ENCODE peak calls at places on chromosomes 1 and 21, in five cellular contexts. D is ovary, G is esophagus muscularis mucosa, Z is uterus, H is heart left ventricle. F is an unnamed sample.
A peak's percentile ranks its signal among the peaks of the same experiment; 100 is the strongest.

GRCh38 chr21:38140192-38140905 is 116.4 kb upstream of the KCNJ15 start:
- DNase-seq in D (no peak), G (peak; percentile 81), Z (no peak), H (peak; percentile 53), F (peak; percentile 18)

GRCh38 chr21:15839026-15839425 is 109.2 kb downstream of the USP25 start:
- DNase-seq in D (no peak), G (no peak), Z (no peak), H (no peak), F (no peak)

GRCh38 chr1:154998818-154999650 is 3.6 kb upstream of the ZBTB7B start:
- DNase-seq in D (peak; percentile 82), G (no peak), Z (peak; percentile 70), H (peak; percentile 82), F (peak; percentile 93)

GRCh38 chr1:218499021-218499691 is 154.0 kb downstream of the TGFB2 start:
- DNase-seq in D (no peak), G (no peak), Z (no peak), H (no peak), F (no peak)

GRCh38 chr1:245383396-245384330 is 228.9 kb downstream of the KIF26B start:
- DNase-seq in D (no peak), G (no peak), Z (no peak), H (no peak), F (no peak)

GRCh38 chr1:16122361-16122881 is 33.4 kb downstream of the EPHA2 start:
- DNase-seq in D (peak; percentile 29), G (no peak), Z (no peak), H (peak; percentile 33), F (no peak)

GRCh38 chr1:55063562-55063942 is 24.2 kb downstream of the PCSK9 start:
- DNase-seq in D (peak; percentile 24), G (no peak), Z (no peak), H (no peak), F (no peak)

GRCh38 chr1:4005431-4005830 is 105.4 kb upstream of the C1orf174 start:
- DNase-seq in D (no peak), G (no peak), Z (no peak), H (no peak), F (peak; percentile 32)

GRCh38 chr1:181645171-181645570 is 161.9 kb downstream of the CACNA1E start:
- DNase-seq in D (no peak), G (no peak), Z (no peak), H (no peak), F (no peak)

GRCh38 chr1:55943012-55943411 is 636.4 kb downstream of the PLPP3 start:
- DNase-seq in D (no peak), G (no peak), Z (no peak), H (no peak), F (no peak)

GRCh38 chr1:974687-975328 is 7.1 kb downstream of the PERM1 start:
- DNase-seq in D (peak; percentile 36), G (no peak), Z (no peak), H (no peak), F (no peak)

GRCh38 chr21:32383812-32384211 is 9.0 kb downstream of the URB1 start:
- DNase-seq in D (no peak), G (no peak), Z (no peak), H (no peak), F (no peak)
- TF ChIP-seq CTCF in D (no peak), G (no peak), Z (no peak), H (no peak), F (no peak)

GRCh38 chr1:11655263-11656079 is 794 bp downstream of the FBXO44 start:
- DNase-seq in D (no peak), G (no peak), Z (no peak), H (no peak), F (no peak)

GRCh38 chr1:11653616-11654570 is at the start of gene FBXO2:
- DNase-seq in D (no peak), G (no peak), Z (no peak), H (peak; percentile 75), F (no peak)

GRCh38 chr1:11652203-11652780 is 1.9 kb downstream of the FBXO2 start:
- DNase-seq in D (no peak), G (no peak), Z (no peak), H (no peak), F (no peak)

GRCh38 chr1:11653101-11653601 is 1.1 kb downstream of the FBXO2 start:
- DNase-seq in D (no peak), G (no peak), Z (no peak), H (no peak), F (no peak)

GRCh38 chr1:11654571-11655262 is at the start of gene FBXO44:
- DNase-seq in D (peak; percentile 72), G (no peak), Z (peak; percentile 52), H (peak; percentile 72), F (no peak)
- TF ChIP-seq POLR2A in D (no peak), G (no peak), Z (no peak), H (no peak), F (no peak)

GRCh38 chr1:150456161-150456647 is 31.0 kb upstream of the TARS2 start:
- DNase-seq in D (no peak), G (no peak), Z (no peak), H (no peak), F (no peak)
- TF ChIP-seq CTCF in D (no peak), G (no peak), Z (no peak), H (no peak), F (no peak)

DNA sequence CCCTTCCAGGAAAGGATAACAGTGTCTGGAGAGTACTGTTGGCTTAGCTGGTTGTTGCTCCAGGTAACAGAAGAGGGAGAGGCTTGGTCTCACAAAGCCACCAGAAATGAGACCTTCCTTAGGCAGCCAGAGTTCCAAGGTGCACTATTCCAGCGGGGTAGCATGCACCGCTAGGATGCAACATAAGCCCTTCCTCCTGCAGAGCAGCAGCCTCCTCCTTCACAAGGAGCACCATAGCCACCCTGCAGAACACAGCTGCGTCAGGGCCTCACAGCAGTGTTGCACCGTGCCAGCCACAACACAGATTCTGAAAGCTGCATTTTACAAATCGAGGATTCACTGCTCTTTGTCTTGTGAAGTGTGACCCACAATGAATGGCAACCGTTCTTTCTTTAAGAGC is 142.0 kb downstream of the CLIC6 start:
- DNase-seq in D (no peak), G (no peak), Z (no peak), H (no peak), F (no peak)
- TF ChIP-seq POLR2A in D (no peak), G (no peak), Z (no peak), H (no peak), F (no peak)

DNA sequence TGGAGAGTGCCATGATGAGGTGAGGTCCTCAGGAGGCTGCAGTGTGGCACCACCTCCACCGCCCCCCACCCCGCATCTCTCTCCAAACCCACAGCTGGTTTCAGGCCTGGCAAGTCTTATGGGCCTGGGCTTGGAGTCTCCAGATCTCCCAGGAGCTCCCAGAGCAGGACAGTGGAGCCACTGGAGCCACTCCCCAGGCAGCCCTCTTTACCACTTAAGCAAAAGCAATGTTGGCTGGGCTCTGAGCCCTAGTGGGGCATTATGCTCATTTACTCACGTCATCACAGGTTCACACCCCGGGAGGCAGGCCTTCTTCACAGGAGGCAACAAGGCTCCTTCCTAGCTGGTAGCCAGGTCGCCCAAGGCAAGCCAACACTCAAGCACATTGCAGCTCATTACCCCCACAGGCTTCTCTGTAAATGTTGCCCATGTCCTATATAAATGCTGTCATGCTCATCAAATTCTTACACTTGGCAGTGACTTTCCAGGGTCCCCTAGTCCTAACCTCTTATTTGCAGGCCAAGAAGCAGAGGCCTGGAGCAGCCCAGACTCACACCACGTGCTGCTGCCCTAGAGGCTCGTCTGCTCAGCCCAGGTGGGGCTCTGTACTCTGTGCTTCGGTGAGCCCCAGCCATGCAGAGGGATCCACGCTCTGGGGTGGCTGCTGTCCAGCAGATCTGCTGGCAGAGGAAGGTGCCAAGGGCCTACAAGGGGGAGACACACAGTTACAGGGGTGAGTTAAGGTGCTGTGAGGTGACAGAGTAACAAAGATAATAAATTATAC is 459.3 kb downstream of the MATN1 start:
- DNase-seq in D (no peak), G (no peak), Z (no peak), H (no peak), F (no peak)
- TF ChIP-seq CTCF in D (no peak), G (no peak), Z (no peak), H (no peak), F (no peak)

GRCh38 chr1:235779770-235780169 is 86.9 kb downstream of the LYST start:
- DNase-seq in D (no peak), G (no peak), Z (no peak), H (no peak), F (no peak)
- TF ChIP-seq POLR2A in D (no peak), G (no peak), Z (no peak), H (no peak), F (no peak)

GRCh38 chr1:84923317-84923716 is 30.3 kb upstream of the LPAR3 start:
- DNase-seq in D (no peak), G (no peak), Z (no peak), H (no peak), F (no peak)
- TF ChIP-seq CTCF in D (no peak), G (no peak), Z (no peak), H (no peak), F (no peak)

GRCh38 chr1:150012611-150013010 is 2.1 kb upstream of the OTUD7B start:
- DNase-seq in D (no peak), G (no peak), Z (no peak), H (no peak), F (no peak)

GRCh38 chr1:150009604-150010387 is 730 bp downstream of the OTUD7B start:
- DNase-seq in D (peak; percentile 56), G (no peak), Z (peak; percentile 83), H (peak; percentile 62), F (peak; percentile 48)

GRCh38 chr1:150006881-150007401 is 3.6 kb downstream of the OTUD7B start:
- DNase-seq in D (no peak), G (no peak), Z (no peak), H (no peak), F (no peak)

GRCh38 chr1:150008699-150009098 is 1.8 kb downstream of the OTUD7B start:
- DNase-seq in D (no peak), G (no peak), Z (no peak), H (no peak), F (no peak)

GRCh38 chr1:150010388-150011115 is at the start of gene OTUD7B:
- DNase-seq in D (peak; percentile 94), G (peak; percentile 93), Z (peak; percentile 83), H (peak; percentile 93), F (peak; percentile 97)
- TF ChIP-seq POLR2A in D (peak; percentile 78), G (peak; percentile 54), Z (peak; percentile 91), H (peak; percentile 84), F (no peak)

DNA sequence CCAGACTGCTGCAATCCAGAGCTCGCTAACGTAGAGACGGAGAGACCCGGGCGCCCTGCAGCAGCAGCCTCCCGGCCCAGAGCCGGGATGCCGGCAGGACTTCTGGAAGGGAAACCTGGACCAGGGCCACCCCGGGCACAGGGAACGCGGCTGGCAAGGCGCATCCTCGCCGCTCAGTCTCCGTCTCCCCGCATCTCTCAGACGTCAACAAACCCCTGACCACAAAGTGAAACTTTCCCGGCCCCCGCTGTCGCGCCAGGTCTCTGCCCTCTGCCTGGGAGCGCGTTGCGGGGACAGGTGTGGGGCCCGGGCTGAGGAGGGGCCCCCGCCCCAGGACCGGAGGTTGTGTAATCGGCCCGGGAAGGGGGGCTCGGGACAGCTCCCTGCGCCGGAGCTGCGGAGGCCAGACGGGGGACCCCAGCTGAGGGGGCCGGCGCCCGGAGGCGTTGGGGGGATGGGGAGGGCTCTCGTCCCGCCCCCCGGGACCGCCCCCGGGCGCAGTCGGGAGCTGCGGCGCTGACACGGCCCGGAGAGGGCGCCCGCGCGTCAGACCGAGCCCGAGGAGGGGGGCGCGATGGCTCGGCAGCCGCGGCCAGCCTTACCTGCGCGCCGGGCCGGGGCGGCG is 116.6 kb upstream of the HIVEP3 start:
- DNase-seq in D (peak; percentile 76), G (no peak), Z (peak; percentile 52), H (peak; percentile 86), F (peak; percentile 24)
- TF ChIP-seq CTCF in D (no peak), G (peak; percentile 32), Z (peak; percentile 50), H (no peak), F (no peak)

F was measured in lower leg skin.